ENCODE peak calls at places on chromosomes 13 and 19, in eight cellular contexts. H is astrocyte of the spinal cord; D is fibroblast of lung; R is tibial artery; S is thoracic aorta; Z is heart left ventricle; K is breast epithelium; Q is CD4-positive, CD25-positive, alpha-beta regulatory T cell. Y is an unnamed sample.

GRCh38 chr19:39372047-39372802 is 18.7 kb downstream of the PAF1 start:
- DNase-seq in H (peak), D (peak), R (peak), S (peak), Z (peak), K (peak), Q (no peak), Y (peak)

GRCh38 chr19:56566904-56567273 is 379 bp upstream of the ZNF470 start:
- DNase-seq in H (no peak), D (peak), R (peak), S (peak), Z (peak), K (peak), Q (no peak), Y (peak)

GRCh38 chr13:99251908-99252307 is 6.3 kb downstream of the GPR18 start:
- DNase-seq in H (no peak), D (no peak), R (no peak), S (no peak), Z (no peak), K (no peak), Q (no peak), Y (no peak)

GRCh38 chr19:38691938-38692457 is 44.5 kb downstream of the ACTN4 start:
- DNase-seq in H (peak), D (peak), R (peak), S (peak), Z (peak), K (no peak), Q (no peak), Y (peak)

GRCh38 chr19:35899547-35900214 is 659 bp downstream of the NFKBID start:
- DNase-seq in H (peak), D (peak), R (peak), S (no peak), Z (peak), K (peak), Q (peak), Y (peak)

GRCh38 chr19:16836115-16836905 is 7.1 kb downstream of the SIN3B start:
- DNase-seq in H (no peak), D (no peak), R (no peak), S (no peak), Z (no peak), K (no peak), Q (peak), Y (peak)

GRCh38 chr13:46113596-46113995 is 8.8 kb upstream of the CPB2 start:
- DNase-seq in H (peak), D (no peak), R (no peak), S (no peak), Z (no peak), K (no peak), Q (no peak), Y (peak)

GRCh38 chr13:92354583-92354982 is 872.0 kb upstream of the GPC6 start:
- DNase-seq in H (peak), D (peak), R (no peak), S (no peak), Z (no peak), K (no peak), Q (no peak), Y (no peak)

GRCh38 chr19:51421229-51422052 is 4.0 kb upstream of the SIGLEC10 start:
- DNase-seq in H (no peak), D (no peak), R (no peak), S (no peak), Z (no peak), K (no peak), Q (no peak), Y (no peak)

GRCh38 chr13:80705371-80706163 is 364.6 kb upstream of the SPRY2 start:
- DNase-seq in H (no peak), D (no peak), R (no peak), S (no peak), Z (no peak), K (no peak), Q (no peak), Y (no peak)

GRCh38 chr13:98142427-98143156 is at the start of gene FARP1:
- DNase-seq in H (peak), D (peak), R (peak), S (no peak), Z (peak), K (peak), Q (peak), Y (peak)

GRCh38 chr13:66926851-66927524 is 303.1 kb downstream of the PCDH9 start:
- DNase-seq in H (peak), D (no peak), R (no peak), S (no peak), Z (no peak), K (no peak), Q (no peak), Y (no peak)

GRCh38 chr13:99307648-99308339 is 595 bp upstream of the GPR183 start:
- DNase-seq in H (peak), D (peak), R (peak), S (no peak), Z (no peak), K (no peak), Q (peak), Y (peak)

GRCh38 chr13:50915562-50915961 is 6.0 kb downstream of the RNASEH2B start:
- DNase-seq in H (no peak), D (no peak), R (no peak), S (no peak), Z (no peak), K (no peak), Q (peak), Y (no peak)

GRCh38 chr13:52034616-52035226 is 10.2 kb downstream of the UTP14C start:
- DNase-seq in H (no peak), D (peak), R (no peak), S (no peak), Z (no peak), K (no peak), Q (no peak), Y (no peak)

GRCh38 chr13:44044544-44045178 is 165.0 kb downstream of the LACC1 start:
- DNase-seq in H (peak), D (no peak), R (no peak), S (no peak), Z (no peak), K (no peak), Q (no peak), Y (no peak)

GRCh38 chr13:20943519-20944012 is 41.0 kb upstream of the XPO4 start:
- DNase-seq in H (peak), D (peak), R (peak), S (peak), Z (peak), K (peak), Q (peak), Y (peak)

GRCh38 chr13:80881495-80882482 is 540.9 kb upstream of the SPRY2 start:
- DNase-seq in H (no peak), D (peak), R (no peak), S (no peak), Z (no peak), K (no peak), Q (no peak), Y (no peak)

GRCh38 chr13:113089693-113090414 is 15.7 kb upstream of the F7 start:
- DNase-seq in H (no peak), D (no peak), R (no peak), S (no peak), Z (no peak), K (no peak), Q (no peak), Y (no peak)

GRCh38 chr13:44629465-44630183 is 53.5 kb upstream of the TSC22D1 start:
- DNase-seq in H (no peak), D (peak), R (no peak), S (no peak), Z (no peak), K (no peak), Q (no peak), Y (peak)

GRCh38 chr19:44303305-44303704 is 1.5 kb downstream of the ZNF235 start:
- DNase-seq in H (no peak), D (no peak), R (no peak), S (no peak), Z (no peak), K (no peak), Q (no peak), Y (peak)

GRCh38 chr19:41223431-41224234 is 4.6 kb downstream of the AXL start:
- DNase-seq in H (peak), D (peak), R (peak), S (peak), Z (no peak), K (no peak), Q (no peak), Y (peak)

GRCh38 chr19:2537544-2537943 is 61.6 kb downstream of the GADD45B start:
- DNase-seq in H (no peak), D (no peak), R (no peak), S (no peak), Z (no peak), K (no peak), Q (no peak), Y (no peak)

GRCh38 chr13:69571606-69572323 is 535.9 kb upstream of the ATXN8OS start:
- DNase-seq in H (no peak), D (no peak), R (no peak), S (no peak), Z (no peak), K (no peak), Q (no peak), Y (no peak)

GRCh38 chr13:48369988-48370387 is 42.9 kb downstream of the LPAR6 start:
- DNase-seq in H (no peak), D (no peak), R (no peak), S (no peak), Z (no peak), K (no peak), Q (no peak), Y (no peak)

GRCh38 chr19:982567-983170 is 1.5 kb upstream of the WDR18 start:
- DNase-seq in H (peak), D (peak), R (peak), S (no peak), Z (peak), K (peak), Q (peak), Y (peak)

GRCh38 chr19:976476-976875 is 7.7 kb upstream of the WDR18 start:
- DNase-seq in H (no peak), D (no peak), R (no peak), S (no peak), Z (no peak), K (no peak), Q (no peak), Y (no peak)

GRCh38 chr19:979318-979741 is 4.8 kb upstream of the WDR18 start:
- DNase-seq in H (no peak), D (no peak), R (no peak), S (no peak), Z (no peak), K (no peak), Q (no peak), Y (no peak)

GRCh38 chr19:977058-977464 is 7.1 kb upstream of the WDR18 start:
- DNase-seq in H (no peak), D (no peak), R (no peak), S (no peak), Z (no peak), K (no peak), Q (no peak), Y (no peak)

DNA sequence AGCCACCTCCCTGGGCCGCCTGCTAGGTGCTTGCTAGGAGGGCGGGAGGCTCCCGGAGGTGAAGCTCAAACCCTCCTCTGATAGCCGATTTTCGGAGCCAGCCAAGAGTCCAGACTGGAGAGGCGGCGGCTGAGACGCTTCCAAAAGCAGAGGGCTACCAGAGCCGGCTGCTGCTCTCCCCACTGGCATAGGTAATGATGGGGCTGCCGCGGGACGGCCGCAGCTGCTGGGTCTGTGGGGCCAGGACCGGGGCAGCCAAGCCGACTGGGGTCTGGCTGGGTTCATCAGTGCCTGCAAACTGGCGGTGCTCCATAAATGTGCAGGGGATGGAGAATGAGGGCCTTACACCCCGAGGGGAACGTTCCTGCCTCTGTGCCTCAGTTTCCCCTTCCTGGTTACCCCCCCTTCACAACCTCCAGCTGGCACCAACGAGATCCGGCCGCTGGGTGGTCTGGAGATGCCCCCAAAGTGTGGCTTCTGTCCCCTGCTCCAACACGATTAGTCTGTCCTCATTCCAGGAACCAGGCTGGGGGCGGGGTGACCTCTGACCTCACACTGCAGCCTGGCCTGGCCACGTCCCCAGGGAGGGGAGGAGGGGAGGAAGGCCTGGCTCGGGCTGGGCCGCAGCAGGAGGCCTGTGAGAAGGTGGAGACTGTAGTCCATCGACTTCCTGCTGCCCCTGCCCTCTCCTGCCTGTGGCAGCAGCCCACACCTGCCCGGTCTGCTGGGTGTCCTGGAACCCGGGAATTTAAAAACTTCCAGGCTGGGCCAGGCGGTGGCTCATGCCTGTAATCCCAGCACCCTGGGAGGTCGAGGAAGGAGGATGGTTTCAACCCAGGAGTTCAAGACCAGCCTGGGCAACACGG is 3.8 kb upstream of the WDR18 start:
- DNase-seq in H (no peak), D (no peak), R (no peak), S (no peak), Z (no peak), K (no peak), Q (no peak), Y (no peak)
- H3K4me3 ChIP-seq in H (no peak), D (no peak), R (no peak), S (no peak), Z (no peak), K (no peak), Q (no peak), Y (no peak)

GRCh38 chr13:24073657-24074056 is 86.9 kb upstream of the SPATA13 start:
- DNase-seq in H (no peak), D (no peak), R (no peak), S (no peak), Z (no peak), K (no peak), Q (no peak), Y (no peak)

GRCh38 chr13:24071016-24071415 is 89.5 kb upstream of the SPATA13 start:
- DNase-seq in H (no peak), D (no peak), R (no peak), S (no peak), Z (no peak), K (no peak), Q (no peak), Y (no peak)

GRCh38 chr13:24068472-24068871 is 92.0 kb upstream of the SPATA13 start:
- DNase-seq in H (no peak), D (no peak), R (no peak), S (no peak), Z (no peak), K (no peak), Q (no peak), Y (peak)

GRCh38 chr13:24074687-24075086 is 85.8 kb upstream of the SPATA13 start:
- DNase-seq in H (no peak), D (no peak), R (no peak), S (no peak), Z (no peak), K (no peak), Q (no peak), Y (no peak)

DNA sequence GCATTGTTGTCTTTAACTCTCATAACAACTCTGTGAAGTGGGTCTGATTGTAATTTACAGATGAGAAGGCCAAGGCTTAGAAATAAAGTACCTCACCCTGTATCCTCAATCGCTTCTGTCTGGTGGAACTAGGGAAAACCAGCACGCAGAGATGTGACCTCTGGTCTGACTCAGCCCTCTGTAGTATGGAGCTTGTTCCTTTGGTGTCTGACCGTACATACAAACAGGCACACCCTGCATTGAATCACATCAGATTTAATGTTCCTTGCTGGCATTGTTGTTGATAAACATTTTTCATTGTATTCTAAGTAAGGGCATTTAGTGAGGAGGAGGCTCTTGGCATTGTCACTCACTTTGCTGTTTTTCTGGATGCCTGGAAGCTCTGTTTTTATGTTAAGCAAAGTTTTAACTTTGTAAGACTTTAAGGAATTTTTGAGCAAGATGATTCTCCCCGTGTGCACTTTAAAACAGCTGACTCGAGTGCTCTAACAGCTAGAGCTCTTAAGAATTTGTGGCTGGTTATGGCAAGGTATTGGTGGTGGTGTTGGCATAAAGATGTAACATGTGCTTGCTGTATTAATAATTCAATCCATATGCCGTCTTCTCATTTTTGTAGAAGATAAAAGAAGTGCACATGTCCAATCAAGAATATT is 89.0 kb upstream of the SPATA13 start:
- DNase-seq in H (peak), D (peak), R (no peak), S (no peak), Z (no peak), K (no peak), Q (no peak), Y (peak)
- H3K4me3 ChIP-seq in H (no peak), D (no peak), R (no peak), S (no peak), Z (no peak), K (no peak), Q (no peak), Y (no peak)

GRCh38 chr19:18593367-18594095 is 4.9 kb downstream of the REX1BD start:
- DNase-seq in H (no peak), D (no peak), R (no peak), S (no peak), Z (no peak), K (no peak), Q (no peak), Y (peak)
- H3K4me3 ChIP-seq in H (peak), D (no peak), R (peak), S (peak), Z (peak), K (peak), Q (no peak), Y (peak)

DNA sequence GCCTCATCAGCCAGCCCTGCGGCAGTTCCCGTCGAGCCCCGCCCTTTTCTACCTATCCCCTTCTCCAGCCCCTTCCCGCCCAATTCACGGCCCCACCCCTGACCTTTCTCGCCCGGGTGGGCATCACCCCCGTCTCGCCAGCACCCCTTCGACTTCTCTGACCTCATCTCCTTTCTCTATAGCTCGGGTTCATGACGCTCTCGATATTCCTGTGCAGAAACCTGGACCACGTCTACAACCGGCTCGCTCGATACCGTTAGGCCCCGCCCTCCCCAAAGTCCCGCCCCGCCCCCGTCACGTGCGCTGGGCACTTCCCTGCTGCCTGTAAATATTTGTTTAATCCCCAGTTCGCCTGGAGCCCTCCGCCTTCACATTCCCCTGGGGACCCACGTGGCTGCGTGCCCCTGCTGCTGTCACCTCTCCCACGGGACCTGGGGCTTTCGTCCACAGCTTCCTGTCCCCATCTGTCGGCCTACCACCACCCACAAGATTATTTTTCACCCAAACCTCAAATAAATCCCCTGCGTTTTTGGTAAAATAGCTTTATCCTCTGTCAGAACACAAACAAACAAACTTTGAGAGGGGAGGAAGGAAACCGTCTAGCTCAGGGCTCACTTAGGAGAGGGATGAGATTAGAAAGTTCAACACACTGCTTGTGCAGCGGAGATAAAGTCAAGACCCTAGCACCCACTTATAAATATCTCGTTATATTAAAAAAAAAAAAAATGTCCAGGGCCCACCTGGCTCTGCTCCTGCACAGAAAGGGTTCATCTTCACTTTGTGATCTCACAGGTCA is 5.1 kb downstream of the CD37 start:
- DNase-seq in H (no peak), D (peak), R (peak), S (peak), Z (peak), K (peak), Q (no peak), Y (peak)
- H3K4me3 ChIP-seq in H (no peak), D (peak), R (peak), S (peak), Z (peak), K (peak), Q (no peak), Y (peak)

GRCh38 chr19:5308471-5309437 is 31.9 kb downstream of the PTPRS start:
- DNase-seq in H (peak), D (peak), R (peak), S (peak), Z (peak), K (peak), Q (no peak), Y (peak)
- H3K4me3 ChIP-seq in H (peak), D (peak), R (peak), S (peak), Z (peak), K (peak), Q (no peak), Y (peak)

DNA sequence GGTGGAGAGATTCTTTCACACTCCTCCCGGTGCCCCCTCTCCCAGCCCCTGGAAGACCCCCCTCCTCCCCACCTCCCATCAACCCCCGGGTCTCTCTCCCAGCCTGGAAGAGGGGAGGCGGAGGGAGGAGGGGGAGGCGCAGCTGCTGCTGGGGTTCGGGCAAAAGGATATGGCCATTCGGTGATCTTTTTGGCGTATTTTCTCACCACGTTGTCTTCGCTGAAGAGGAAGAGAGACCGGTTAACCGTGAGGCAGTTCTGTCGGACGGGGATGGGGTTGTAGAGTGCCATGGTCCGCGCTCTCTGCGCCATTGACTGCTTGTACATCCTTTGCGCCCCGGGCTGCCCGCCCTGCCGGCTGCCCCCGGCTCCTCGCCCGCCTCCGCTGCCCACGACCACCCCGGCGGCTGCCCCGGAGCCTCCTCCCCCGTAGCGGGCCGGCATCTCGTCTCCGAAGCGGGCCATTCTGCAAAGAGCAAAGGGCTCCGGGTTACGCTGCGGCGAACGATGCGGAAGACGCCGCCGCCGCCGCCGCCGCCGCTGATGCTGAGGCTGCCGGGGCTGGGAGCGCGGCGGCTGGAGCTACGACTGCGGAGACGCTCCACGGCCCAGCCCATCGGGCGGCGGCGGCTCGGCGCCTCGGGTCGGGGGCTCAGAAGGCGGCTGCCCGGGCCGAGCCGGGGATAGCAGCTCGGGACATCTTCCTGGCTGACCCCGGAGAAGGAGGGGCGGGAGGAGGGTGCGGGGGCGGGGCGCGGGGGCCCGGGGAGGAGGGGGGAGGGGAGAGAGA is at the start of gene CACNA1A:
- DNase-seq in H (no peak), D (no peak), R (no peak), S (no peak), Z (no peak), K (no peak), Q (peak), Y (peak)
- H3K4me3 ChIP-seq in H (peak), D (peak), R (peak), S (peak), Z (peak), K (peak), Q (no peak), Y (peak)